ENCODE peak calls at places on chromosomes 16 and 17, in nine cellular contexts. E is cardiac muscle cell, U is right atrium auricular region, J is IMR-90, N is astrocyte, O is PC-3, G is MM.1S, T is neural progenitor cell, Y is aorta. V is an unnamed sample.

GRCh38 chr17:81069084-81069645 is 34.2 kb downstream of the BAIAP2 start:
- DNase-seq in E (no peak), U (no peak), J (no peak), N (no peak), O (no peak), G (no peak), T (no peak), Y (no peak), V (no peak)

GRCh38 chr17:27576429-27577123 is 54.4 kb upstream of the LGALS9 start:
- DNase-seq in E (peak), U (no peak), J (peak), N (no peak), O (no peak), G (no peak), T (no peak), Y (no peak), V (no peak)

GRCh38 chr16:78606572-78606971 is 507.1 kb downstream of the WWOX start:
- DNase-seq in E (no peak), U (no peak), J (no peak), N (no peak), O (no peak), G (no peak), T (peak), Y (no peak), V (no peak)

GRCh38 chr17:4215882-4216411 is 47.8 kb downstream of the ANKFY1 start:
- DNase-seq in E (no peak), U (no peak), J (no peak), N (no peak), O (no peak), G (no peak), T (no peak), Y (no peak), V (no peak)

GRCh38 chr17:37239690-37240344 is 136.0 kb upstream of the C17orf78 start:
- DNase-seq in E (peak), U (no peak), J (peak), N (peak), O (peak), G (peak), T (peak), Y (no peak), V (no peak)

GRCh38 chr17:58531122-58531521 is 16.7 kb upstream of the MTMR4 start:
- DNase-seq in E (no peak), U (no peak), J (no peak), N (no peak), O (no peak), G (no peak), T (peak), Y (no peak), V (no peak)

GRCh38 chr17:43570518-43570928 is 24.4 kb upstream of the ETV4 start:
- DNase-seq in E (no peak), U (no peak), J (peak), N (peak), O (peak), G (no peak), T (no peak), Y (no peak), V (no peak)

GRCh38 chr17:4187076-4187475 is 44.1 kb downstream of the CYB5D2 start:
- DNase-seq in E (peak), U (peak), J (no peak), N (no peak), O (no peak), G (no peak), T (peak), Y (no peak), V (no peak)

GRCh38 chr17:67390646-67391480 is 13.8 kb downstream of the PITPNC1 start:
- DNase-seq in E (peak), U (no peak), J (peak), N (peak), O (peak), G (no peak), T (no peak), Y (peak), V (peak)

GRCh38 chr16:27972500-27972899 is 91.0 kb downstream of the GSG1L start:
- DNase-seq in E (peak), U (no peak), J (peak), N (peak), O (peak), G (peak), T (peak), Y (no peak), V (peak)

GRCh38 chr16:80375973-80376372 is 164.8 kb upstream of the DYNLRB2 start:
- DNase-seq in E (no peak), U (no peak), J (no peak), N (no peak), O (no peak), G (no peak), T (no peak), Y (no peak), V (no peak)

GRCh38 chr16:22664561-22664997 is 149.4 kb upstream of the HS3ST2 start:
- DNase-seq in E (no peak), U (peak), J (no peak), N (no peak), O (peak), G (no peak), T (no peak), Y (no peak), V (peak)

GRCh38 chr17:74379495-74380085 is 12.3 kb downstream of the GPR142 start:
- DNase-seq in E (peak), U (peak), J (peak), N (peak), O (peak), G (peak), T (peak), Y (peak), V (peak)

GRCh38 chr16:88430185-88430523 is 22.9 kb upstream of the ZFPM1 start:
- DNase-seq in E (no peak), U (no peak), J (no peak), N (no peak), O (no peak), G (no peak), T (no peak), Y (no peak), V (no peak)

GRCh38 chr17:62093188-62094155 is 28.4 kb upstream of the MED13 start:
- DNase-seq in E (peak), U (no peak), J (peak), N (peak), O (peak), G (no peak), T (no peak), Y (no peak), V (peak)

GRCh38 chr16:73735018-73735417 is 561.6 kb upstream of the PSMD7 start:
- DNase-seq in E (peak), U (no peak), J (peak), N (peak), O (peak), G (no peak), T (no peak), Y (no peak), V (no peak)

GRCh38 chr16:56625943-56626654 is 518 bp downstream of the MT1E start:
- DNase-seq in E (peak), U (no peak), J (peak), N (peak), O (no peak), G (no peak), T (no peak), Y (peak), V (no peak)

GRCh38 chr17:38353084-38353604 is 1.5 kb downstream of the SOCS7 start:
- DNase-seq in E (peak), U (no peak), J (no peak), N (no peak), O (no peak), G (peak), T (no peak), Y (no peak), V (no peak)

GRCh38 chr17:61412860-61413653 is 13.4 kb downstream of the TBX2 start:
- DNase-seq in E (no peak), U (peak), J (no peak), N (no peak), O (no peak), G (no peak), T (peak), Y (no peak), V (no peak)

GRCh38 chr17:29838961-29839360 is 91.1 kb downstream of the SSH2 start:
- DNase-seq in E (peak), U (no peak), J (peak), N (no peak), O (no peak), G (no peak), T (peak), Y (no peak), V (no peak)

GRCh38 chr17:64658931-64659330 is 3.2 kb downstream of the SMURF2 start:
- DNase-seq in E (peak), U (no peak), J (peak), N (peak), O (peak), G (no peak), T (no peak), Y (no peak), V (no peak)

GRCh38 chr17:56943505-56944125 is 17.2 kb downstream of the COIL start:
- DNase-seq in E (peak), U (no peak), J (no peak), N (no peak), O (no peak), G (no peak), T (no peak), Y (no peak), V (no peak)

GRCh38 chr16:67150058-67150832 is 553 bp downstream of the B3GNT9 start:
- DNase-seq in E (peak), U (no peak), J (peak), N (peak), O (no peak), G (peak), T (peak), Y (peak), V (no peak)

GRCh38 chr16:49499018-49499785 is 125.6 kb downstream of the C16orf78 start:
- DNase-seq in E (no peak), U (no peak), J (no peak), N (no peak), O (no peak), G (no peak), T (no peak), Y (peak), V (no peak)

GRCh38 chr17:73657473-73658116 is 13.3 kb upstream of the SDK2 start:
- DNase-seq in E (peak), U (no peak), J (no peak), N (no peak), O (peak), G (no peak), T (peak), Y (peak), V (no peak)

GRCh38 chr17:35448214-35448898 is at the start of gene SLFN13:
- DNase-seq in E (peak), U (peak), J (peak), N (peak), O (peak), G (peak), T (peak), Y (peak), V (peak)

GRCh38 chr17:44222112-44222869 is 2.8 kb upstream of the UBTF start:
- DNase-seq in E (peak), U (peak), J (peak), N (peak), O (peak), G (peak), T (peak), Y (peak), V (no peak)

GRCh38 chr17:56319531-56319930 is 166.3 kb downstream of the ANKFN1 start:
- DNase-seq in E (peak), U (no peak), J (peak), N (peak), O (peak), G (peak), T (peak), Y (no peak), V (no peak)

DNA sequence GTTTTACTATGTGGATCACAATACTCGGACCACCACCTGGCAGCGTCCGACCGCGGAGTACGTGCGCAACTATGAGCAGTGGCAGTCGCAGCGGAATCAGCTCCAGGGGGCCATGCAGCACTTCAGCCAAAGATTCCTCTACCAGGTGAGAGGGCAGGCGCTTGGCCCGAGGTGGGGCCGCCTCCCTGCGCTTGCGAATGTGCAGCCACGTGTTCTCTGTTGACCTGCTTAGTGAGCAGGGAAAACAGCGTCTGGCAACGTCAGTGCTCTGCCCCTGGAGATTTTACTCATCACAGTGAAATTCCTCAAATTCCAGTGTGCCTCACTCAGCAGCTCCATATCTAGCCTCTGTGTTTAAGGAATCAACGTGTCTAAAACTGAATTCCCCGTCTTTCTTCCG is 33.4 kb upstream of the CLEC18A start:
- DNase-seq in E (peak), U (peak), J (peak), N (peak), O (peak), G (no peak), T (peak), Y (peak), V (no peak)
- H3K4me3 ChIP-seq in E (no peak), U (no peak), J (peak), N (peak), O (peak), G (no peak), T (no peak), Y (no peak), V (no peak)

GRCh38 chr16:84138824-84139627 is 6.0 kb downstream of the HSDL1 start:
- DNase-seq in E (no peak), U (no peak), J (peak), N (peak), O (peak), G (peak), T (peak), Y (no peak), V (no peak)
- H3K4me3 ChIP-seq in E (no peak), U (peak), J (no peak), N (no peak), O (no peak), G (peak), T (no peak), Y (no peak), V (no peak)

GRCh38 chr17:72351884-72352346 is 231.1 kb downstream of the SOX9 start:
- DNase-seq in E (no peak), U (no peak), J (no peak), N (no peak), O (no peak), G (no peak), T (peak), Y (no peak), V (no peak)
- H3K4me3 ChIP-seq in E (no peak), U (no peak), J (no peak), N (no peak), O (no peak), G (no peak), T (no peak), Y (no peak), V (no peak)

GRCh38 chr16:81816351-81816750 is 37.3 kb downstream of the PLCG2 start:
- DNase-seq in E (no peak), U (no peak), J (no peak), N (no peak), O (no peak), G (no peak), T (no peak), Y (no peak), V (no peak)

GRCh38 chr16:81817296-81817695 is 38.2 kb downstream of the PLCG2 start:
- DNase-seq in E (no peak), U (no peak), J (no peak), N (no peak), O (no peak), G (peak), T (no peak), Y (no peak), V (no peak)

GRCh38 chr16:81815429-81815766 is 36.3 kb downstream of the PLCG2 start:
- DNase-seq in E (no peak), U (no peak), J (no peak), N (no peak), O (no peak), G (no peak), T (peak), Y (no peak), V (no peak)

GRCh38 chr16:81817789-81818304 is 38.8 kb downstream of the PLCG2 start:
- DNase-seq in E (no peak), U (no peak), J (no peak), N (no peak), O (no peak), G (peak), T (no peak), Y (no peak), V (no peak)

GRCh38 chr16:81816793-81817210 is 37.7 kb downstream of the PLCG2 start:
- DNase-seq in E (no peak), U (no peak), J (no peak), N (no peak), O (no peak), G (peak), T (no peak), Y (no peak), V (no peak)
- H3K4me3 ChIP-seq in E (no peak), U (no peak), J (no peak), N (no peak), O (no peak), G (peak), T (no peak), Y (no peak), V (peak)

V was measured in GM12864.